ENCODE peak calls at places on chromosomes 1 and 21, in four cellular contexts. E is uterus; C is CD8-positive, alpha-beta memory T cell; A is retina. X is an unnamed sample.

GRCh38 chr1:238624786-238625185 is 734.1 kb upstream of the ZP4 start:
- DNase-seq in E (no peak), A (peak), C (no peak), X (no peak)

GRCh38 chr1:171850951-171851350 is 9.7 kb downstream of the DNM3 start:
- DNase-seq in C (no peak), E (no peak), A (no peak), X (no peak)

GRCh38 chr1:20290624-20291597 is at the start of gene VWA5B1:
- DNase-seq in C (no peak), E (no peak), A (peak), X (no peak)

GRCh38 chr21:35530726-35531125 is 481.6 kb upstream of the RUNX1 start:
- DNase-seq in A (no peak), E (no peak), C (no peak), X (no peak)

GRCh38 chr1:20090641-20091040 is 20.6 kb downstream of the PLA2G5 start:
- DNase-seq in A (no peak), C (no peak), E (no peak), X (no peak)

GRCh38 chr1:23530089-23530749 is 814 bp downstream of the E2F2 start:
- DNase-seq in C (no peak), A (no peak), E (no peak), X (no peak)

GRCh38 chr1:235100124-235100801 is 28.4 kb downstream of the TOMM20 start:
- DNase-seq in C (no peak), A (no peak), E (no peak), X (no peak)

GRCh38 chr1:183515002-183515689 is 42.8 kb downstream of the SMG7 start:
- DNase-seq in C (no peak), E (no peak), A (no peak), X (no peak)

GRCh38 chr1:248730507-248731335 is 24.8 kb downstream of the LYPD8 start:
- DNase-seq in C (no peak), E (no peak), A (no peak), X (no peak)

GRCh38 chr1:15124362-15125100 is 29.0 kb upstream of the TMEM51 start:
- DNase-seq in C (no peak), A (no peak), E (no peak), X (no peak)

GRCh38 chr21:38388219-38388618 is 110.1 kb downstream of the ERG start:
- DNase-seq in A (no peak), C (no peak), E (no peak), X (no peak)

GRCh38 chr1:199948587-199949280 is 78.8 kb upstream of the NR5A2 start:
- DNase-seq in E (no peak), C (no peak), A (no peak), X (no peak)

GRCh38 chr21:46005081-46005480 is 23.5 kb downstream of the COL6A1 start:
- DNase-seq in E (peak), C (no peak), A (no peak), X (no peak)

GRCh38 chr21:45070970-45071369 is 3.4 kb upstream of the ADARB1 start:
- DNase-seq in A (peak), E (no peak), C (no peak), X (no peak)

GRCh38 chr1:196678510-196678884 is 26.7 kb downstream of the CFH start:
- DNase-seq in A (no peak), C (no peak), E (no peak), X (no peak)

GRCh38 chr1:44327679-44328491 is 27.2 kb downstream of the ERI3 start:
- DNase-seq in E (peak), C (no peak), A (no peak), X (peak)

GRCh38 chr1:1541956-1542765 is 1.7 kb upstream of the TMEM240 start:
- DNase-seq in C (no peak), E (no peak), A (no peak), X (no peak)

GRCh38 chr1:8213676-8214075 is 104.2 kb upstream of the SLC45A1 start:
- DNase-seq in C (no peak), E (no peak), A (no peak), X (no peak)

GRCh38 chr1:3470650-3471355 is 16.3 kb downstream of the ARHGEF16 start:
- DNase-seq in A (no peak), C (no peak), E (no peak), X (no peak)

GRCh38 chr21:32048353-32048752 is 175.5 kb downstream of the HUNK start:
- DNase-seq in C (no peak), E (no peak), A (no peak), X (no peak)

GRCh38 chr1:241702436-241702835 is 50.4 kb downstream of the WDR64 start:
- DNase-seq in A (no peak), C (no peak), E (no peak), X (no peak)

GRCh38 chr21:31879911-31880310 is 7.1 kb downstream of the HUNK start:
- DNase-seq in C (no peak), A (no peak), E (no peak), X (no peak)

GRCh38 chr1:38730511-38731397 is 128.8 kb downstream of the RRAGC start:
- DNase-seq in A (no peak), C (no peak), E (no peak), X (no peak)

GRCh38 chr1:230808268-230808872 is 60.0 kb downstream of the C1orf198 start:
- DNase-seq in A (no peak), C (no peak), E (no peak), X (no peak)

GRCh38 chr1:223788746-223789415 is 56.9 kb downstream of the TP53BP2 start:
- DNase-seq in A (no peak), C (no peak), E (no peak), X (no peak)

GRCh38 chr1:233485385-233485784 is 128.5 kb upstream of the KCNK1 start:
- DNase-seq in C (no peak), A (no peak), E (no peak), X (no peak)

GRCh38 chr1:232380556-232380955 is 249.4 kb downstream of the SIPA1L2 start:
- DNase-seq in C (no peak), A (no peak), E (no peak), X (no peak)

GRCh38 chr1:32406629-32407111 is 12.4 kb upstream of the BSDC1 start:
- DNase-seq in C (no peak), E (no peak), A (no peak), X (no peak)

GRCh38 chr21:37445228-37445627 is 78.7 kb downstream of the DYRK1A start:
- DNase-seq in A (no peak), E (peak), C (no peak), X (no peak)

GRCh38 chr1:109826930-109827349 is 63.2 kb upstream of the EPS8L3 start:
- DNase-seq in E (no peak), A (no peak), C (no peak), X (no peak)

GRCh38 chr1:212396638-212397037 is 18.0 kb downstream of the PACC1 start:
- DNase-seq in C (no peak), A (no peak), E (no peak), X (no peak)

GRCh38 chr1:48000883-48001282 is 3.7 kb upstream of the TRABD2B start:
- DNase-seq in E (no peak), C (no peak), A (no peak), X (no peak)

GRCh38 chr1:113662097-113662496 is 97.2 kb downstream of the PHTF1 start:
- DNase-seq in C (no peak), A (no peak), E (no peak), X (no peak)

GRCh38 chr1:167342846-167343245 is 122.2 kb downstream of the POU2F1 start:
- DNase-seq in A (no peak), E (no peak), C (no peak), X (no peak)

GRCh38 chr1:203932559-203932958 is 71.2 kb downstream of the SNRPE start:
- DNase-seq in C (no peak), E (no peak), A (no peak), X (no peak)